ENCODE peak calls at places on chromosomes 2 and 18, in four cellular contexts. X is GM12878, C is K562, M is HepG2. Y is an unnamed sample.

GRCh38 chr2:101985793-101986164 is 6.0 kb upstream of the IL1R2 start:
- DNase-seq in X (no peak), C (no peak), M (no peak), Y (no peak)

GRCh38 chr2:74333175-74333574 is 10.0 kb downstream of the SLC4A5 start:
- DNase-seq in X (no peak), C (peak), M (peak), Y (peak)

GRCh38 chr2:151071382-151071781 is 190.3 kb downstream of the RBM43 start:
- DNase-seq in X (no peak), C (no peak), M (no peak), Y (peak)

GRCh38 chr2:187593098-187593497 is 38.9 kb upstream of the TFPI start:
- DNase-seq in X (no peak), C (no peak), M (no peak), Y (no peak)

GRCh38 chr2:179272406-179273192 is 8.0 kb upstream of the SESTD1 start:
- DNase-seq in X (no peak), C (no peak), M (peak), Y (no peak)

GRCh38 chr2:57740905-57741304 is 305.7 kb upstream of the VRK2 start:
- DNase-seq in X (no peak), C (no peak), M (no peak), Y (no peak)

GRCh38 chr2:59690849-59691248 is 862.6 kb downstream of the BCL11A start:
- DNase-seq in X (no peak), C (no peak), M (no peak), Y (no peak)

GRCh38 chr2:5190023-5190422 is 502.2 kb upstream of the SOX11 start:
- DNase-seq in X (no peak), C (no peak), M (no peak), Y (no peak)

GRCh38 chr18:5057348-5058012 is 139.6 kb downstream of the AKAIN1 start:
- DNase-seq in X (peak), C (peak), M (peak), Y (peak)

GRCh38 chr2:113890253-113891235 is 655 bp downstream of the ACTR3 start:
- DNase-seq in X (peak), C (peak), M (peak), Y (peak)

GRCh38 chr2:181178130-181178529 is 197.7 kb downstream of the UBE2E3 start:
- DNase-seq in X (no peak), C (no peak), M (no peak), Y (no peak)

GRCh38 chr2:203732072-203732952 is 25.9 kb downstream of the CD28 start:
- DNase-seq in X (no peak), C (no peak), M (no peak), Y (no peak)

GRCh38 chr2:223989206-223989859 is 32.1 kb downstream of the MRPL44 start:
- DNase-seq in X (no peak), C (peak), M (peak), Y (peak)

GRCh38 chr2:165573534-165574461 is 104.3 kb downstream of the CSRNP3 start:
- DNase-seq in X (no peak), C (no peak), M (peak), Y (peak)

GRCh38 chr2:192414794-192415193 is 220.1 kb upstream of the TMEFF2 start:
- DNase-seq in X (no peak), C (no peak), M (no peak), Y (no peak)

GRCh38 chr18:8615397-8616025 is 6.3 kb downstream of the RAB12 start:
- DNase-seq in X (no peak), C (peak), M (peak), Y (no peak)

GRCh38 chr2:62038980-62039771 is 133.7 kb downstream of the COMMD1 start:
- DNase-seq in X (peak), C (no peak), M (no peak), Y (no peak)

GRCh38 chr2:9627310-9627709 is 3.5 kb downstream of the YWHAQ start:
- DNase-seq in X (no peak), C (no peak), M (no peak), Y (no peak)

GRCh38 chr2:119212139-119212800 is 11.4 kb upstream of the STEAP3 start:
- DNase-seq in X (no peak), C (no peak), M (no peak), Y (no peak)

GRCh38 chr2:190891370-190891769 is 10.7 kb downstream of the GLS start:
- DNase-seq in X (peak), C (no peak), M (no peak), Y (no peak)

GRCh38 chr2:101515512-101515911 is 40.6 kb upstream of the RFX8 start:
- DNase-seq in X (no peak), C (no peak), M (no peak), Y (no peak)

DNA sequence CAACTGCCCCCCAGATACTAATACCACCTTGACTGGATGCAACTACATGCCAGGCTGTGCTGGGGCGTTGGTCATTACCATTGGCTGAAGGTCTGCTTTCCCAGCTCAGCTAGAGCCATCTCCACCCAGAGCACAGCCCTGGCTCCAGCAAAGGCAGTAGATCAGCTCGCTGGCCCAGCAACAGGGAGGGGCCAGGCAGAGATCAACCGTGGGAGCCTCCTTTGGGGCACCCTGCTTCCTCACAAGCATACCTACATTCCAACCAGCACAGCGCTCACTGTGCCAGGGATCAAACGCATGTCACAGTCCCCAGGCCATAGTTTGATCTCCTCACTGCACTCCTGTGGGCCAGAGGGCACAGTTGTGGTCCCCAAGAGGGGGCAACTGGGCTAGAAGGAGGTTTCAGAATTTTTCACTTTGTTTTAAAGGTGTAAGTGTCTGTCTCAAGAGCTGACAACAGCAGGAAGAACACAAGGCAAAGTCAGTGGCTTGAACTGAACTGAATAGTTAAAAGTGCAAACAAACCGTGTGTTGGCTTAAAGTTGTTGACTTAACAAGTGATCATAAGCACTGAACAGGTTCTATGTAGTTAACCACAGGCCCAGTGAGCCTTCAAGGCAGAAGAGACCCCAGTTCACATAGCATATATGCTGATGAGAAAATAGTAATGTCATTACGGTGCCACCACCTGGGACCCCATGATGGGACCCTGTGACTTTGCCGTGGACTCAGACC is 70.1 kb upstream of the BZW1 start:
- DNase-seq in X (no peak), C (no peak), M (peak), Y (no peak)
- TF ChIP-seq TCF7 in X (no peak), C (no peak), M (no peak), Y (no peak)

DNA sequence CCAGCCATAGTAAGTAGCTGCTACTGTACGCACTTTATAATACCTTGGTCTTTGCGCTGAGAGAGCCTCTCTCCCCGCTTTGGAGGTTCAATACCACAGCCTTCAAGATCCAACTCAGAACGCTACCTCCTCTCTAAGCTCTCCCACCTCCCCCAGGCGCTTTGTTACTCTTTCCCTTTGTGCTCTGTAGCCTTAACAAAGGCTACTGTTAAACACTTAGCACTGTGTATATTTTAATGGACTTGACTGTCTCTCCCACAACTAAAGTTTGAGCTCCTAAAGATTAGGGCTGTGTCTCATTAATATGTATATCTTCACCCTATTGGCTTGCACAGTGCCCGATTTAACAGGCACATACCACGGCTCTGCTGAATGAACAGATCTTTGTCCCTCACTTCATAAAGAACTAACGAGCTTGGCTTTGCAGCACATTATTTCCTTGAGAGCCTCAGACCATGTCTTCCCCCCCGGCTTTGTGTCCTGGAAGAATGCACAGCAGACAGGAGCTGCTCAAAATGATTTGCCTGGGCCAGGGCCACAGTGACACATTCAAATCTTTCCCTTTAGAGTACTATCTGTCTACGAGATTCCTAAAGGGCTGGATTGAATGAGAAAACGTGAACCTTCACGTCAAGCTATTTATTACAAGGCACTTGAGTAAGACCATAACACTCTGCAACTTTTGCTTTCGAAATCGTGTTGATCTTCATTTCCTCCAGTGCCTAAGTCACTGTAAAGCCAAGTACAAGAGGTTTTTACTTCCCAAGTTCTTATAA is 22.1 kb downstream of the ABHD3 start:
- DNase-seq in X (peak), C (no peak), M (no peak), Y (no peak)
- TF ChIP-seq TCF7 in X (no peak), C (no peak), M (no peak), Y (no peak)

GRCh38 chr2:16462965-16463364 is 202.7 kb downstream of the CYRIA start:
- DNase-seq in X (no peak), C (no peak), M (no peak), Y (no peak)
- TF ChIP-seq TCF7 in X (no peak), C (no peak), M (no peak), Y (no peak)

GRCh38 chr18:27967938-27968803 is 208.8 kb downstream of the CDH2 start:
- DNase-seq in X (no peak), C (no peak), M (peak), Y (no peak)
- TF ChIP-seq TCF7 in X (no peak), C (no peak), M (no peak), Y (no peak)

GRCh38 chr18:23452728-23453656 is at the start of gene RIOK3:
- DNase-seq in X (peak), C (peak), M (peak), Y (peak)
- TF ChIP-seq TCF7 in X (no peak), C (no peak), M (peak), Y (no peak)

GRCh38 chr2:136238552-136239346 is 120.8 kb upstream of the CXCR4 start:
- DNase-seq in X (peak), C (no peak), M (no peak), Y (no peak)
- TF ChIP-seq TCF7 in X (no peak), C (no peak), M (no peak), Y (no peak)

GRCh38 chr18:61992285-61992684 is 99.5 kb upstream of the RNF152 start:
- DNase-seq in X (no peak), C (no peak), M (peak), Y (no peak)
- TF ChIP-seq TCF7 in X (no peak), C (no peak), M (no peak), Y (no peak)